ENCODE peak calls at places on chromosomes 7 and 10, in nine cellular contexts. One of them, this sample, is unnamed.

GRCh38 chr7:139721417-139721816 is 56.4 kb downstream of the HIPK2 start:
- DNase-seq in NCI-H1417: no peak
- DNase-seq in GM04504: no peak
- DNase-seq in stimulated activated CD8-positive, alpha-beta memory T cell treated with anti-CD3 and anti-CD28 coated beads, Interleukin-2, amount 100 ng/mL, for 48 hours: no peak
- DNase-seq in activated gamma-delta T cell treated with Interleukin-2 at 50 U/mL for 16 hours: no peak
- DNase-seq in iris pigment epithelial cell: no peak
- DNase-seq in stimulated activated CD4-positive, alpha-beta T cell treated with anti-CD3 and anti-CD28 coated beads, TNF-alpha, amount 100 ng/mL, for 1 hour: no peak
- DNase-seq in mammary epithelial cell: no peak
- DNase-seq in D721Med: no peak
- DNase-seq in this sample: no peak

GRCh38 chr7:17402628-17403278 is 104.3 kb downstream of the AHR start:
- DNase-seq in stimulated activated CD8-positive, alpha-beta memory T cell treated with anti-CD3 and anti-CD28 coated beads, Interleukin-2, amount 100 ng/mL, for 48 hours: no peak
- DNase-seq in mammary epithelial cell: no peak
- DNase-seq in GM04504: no peak
- DNase-seq in stimulated activated CD4-positive, alpha-beta T cell treated with anti-CD3 and anti-CD28 coated beads, TNF-alpha, amount 100 ng/mL, for 1 hour: no peak
- DNase-seq in activated gamma-delta T cell treated with Interleukin-2 at 50 U/mL for 16 hours: no peak
- DNase-seq in iris pigment epithelial cell: peak
- DNase-seq in NCI-H1417: no peak
- DNase-seq in D721Med: no peak
- DNase-seq in this sample: no peak

GRCh38 chr7:51315393-51316261 is 982 bp downstream of the COBL start:
- DNase-seq in iris pigment epithelial cell: peak
- DNase-seq in GM04504: no peak
- DNase-seq in D721Med: no peak
- DNase-seq in mammary epithelial cell: peak
- DNase-seq in activated gamma-delta T cell treated with Interleukin-2 at 50 U/mL for 16 hours: no peak
- DNase-seq in NCI-H1417: no peak
- DNase-seq in stimulated activated CD4-positive, alpha-beta T cell treated with anti-CD3 and anti-CD28 coated beads, TNF-alpha, amount 100 ng/mL, for 1 hour: no peak
- DNase-seq in stimulated activated CD8-positive, alpha-beta memory T cell treated with anti-CD3 and anti-CD28 coated beads, Interleukin-2, amount 100 ng/mL, for 48 hours: no peak
- DNase-seq in this sample: peak

GRCh38 chr10:48608926-48609325 is 4.1 kb upstream of the ARHGAP22 start:
- DNase-seq in iris pigment epithelial cell: no peak
- DNase-seq in D721Med: no peak
- DNase-seq in activated gamma-delta T cell treated with Interleukin-2 at 50 U/mL for 16 hours: no peak
- DNase-seq in mammary epithelial cell: no peak
- DNase-seq in NCI-H1417: no peak
- DNase-seq in stimulated activated CD4-positive, alpha-beta T cell treated with anti-CD3 and anti-CD28 coated beads, TNF-alpha, amount 100 ng/mL, for 1 hour: no peak
- DNase-seq in GM04504: peak
- DNase-seq in stimulated activated CD8-positive, alpha-beta memory T cell treated with anti-CD3 and anti-CD28 coated beads, Interleukin-2, amount 100 ng/mL, for 48 hours: no peak
- DNase-seq in this sample: peak

GRCh38 chr10:102752934-102753664 is 9.4 kb downstream of the WBP1L start:
- DNase-seq in stimulated activated CD4-positive, alpha-beta T cell treated with anti-CD3 and anti-CD28 coated beads, TNF-alpha, amount 100 ng/mL, for 1 hour: no peak
- DNase-seq in iris pigment epithelial cell: peak
- DNase-seq in mammary epithelial cell: peak
- DNase-seq in activated gamma-delta T cell treated with Interleukin-2 at 50 U/mL for 16 hours: no peak
- DNase-seq in stimulated activated CD8-positive, alpha-beta memory T cell treated with anti-CD3 and anti-CD28 coated beads, Interleukin-2, amount 100 ng/mL, for 48 hours: no peak
- DNase-seq in D721Med: no peak
- DNase-seq in GM04504: no peak
- DNase-seq in NCI-H1417: no peak
- DNase-seq in this sample: peak

GRCh38 chr10:89274928-89275327 is 23.4 kb upstream of the LIPA start:
- DNase-seq in mammary epithelial cell: peak
- DNase-seq in stimulated activated CD4-positive, alpha-beta T cell treated with anti-CD3 and anti-CD28 coated beads, TNF-alpha, amount 100 ng/mL, for 1 hour: no peak
- DNase-seq in iris pigment epithelial cell: peak
- DNase-seq in activated gamma-delta T cell treated with Interleukin-2 at 50 U/mL for 16 hours: no peak
- DNase-seq in NCI-H1417: no peak
- DNase-seq in D721Med: no peak
- DNase-seq in GM04504: no peak
- DNase-seq in stimulated activated CD8-positive, alpha-beta memory T cell treated with anti-CD3 and anti-CD28 coated beads, Interleukin-2, amount 100 ng/mL, for 48 hours: no peak
- DNase-seq in this sample: peak

GRCh38 chr7:84176716-84177115 is 17.9 kb downstream of the SEMA3A start:
- DNase-seq in NCI-H1417: peak
- DNase-seq in activated gamma-delta T cell treated with Interleukin-2 at 50 U/mL for 16 hours: no peak
- DNase-seq in D721Med: no peak
- DNase-seq in iris pigment epithelial cell: peak
- DNase-seq in stimulated activated CD4-positive, alpha-beta T cell treated with anti-CD3 and anti-CD28 coated beads, TNF-alpha, amount 100 ng/mL, for 1 hour: no peak
- DNase-seq in GM04504: no peak
- DNase-seq in mammary epithelial cell: peak
- DNase-seq in stimulated activated CD8-positive, alpha-beta memory T cell treated with anti-CD3 and anti-CD28 coated beads, Interleukin-2, amount 100 ng/mL, for 48 hours: no peak
- DNase-seq in this sample: peak

GRCh38 chr7:6398943-6399342 is 48.8 kb downstream of the DAGLB start:
- DNase-seq in stimulated activated CD4-positive, alpha-beta T cell treated with anti-CD3 and anti-CD28 coated beads, TNF-alpha, amount 100 ng/mL, for 1 hour: no peak
- DNase-seq in NCI-H1417: no peak
- DNase-seq in GM04504: no peak
- DNase-seq in D721Med: no peak
- DNase-seq in iris pigment epithelial cell: peak
- DNase-seq in stimulated activated CD8-positive, alpha-beta memory T cell treated with anti-CD3 and anti-CD28 coated beads, Interleukin-2, amount 100 ng/mL, for 48 hours: no peak
- DNase-seq in mammary epithelial cell: peak
- DNase-seq in activated gamma-delta T cell treated with Interleukin-2 at 50 U/mL for 16 hours: no peak
- DNase-seq in this sample: peak

GRCh38 chr7:106418526-106418925 is 133.7 kb upstream of the NAMPT start:
- DNase-seq in iris pigment epithelial cell: peak
- DNase-seq in NCI-H1417: no peak
- DNase-seq in stimulated activated CD4-positive, alpha-beta T cell treated with anti-CD3 and anti-CD28 coated beads, TNF-alpha, amount 100 ng/mL, for 1 hour: no peak
- DNase-seq in activated gamma-delta T cell treated with Interleukin-2 at 50 U/mL for 16 hours: no peak
- DNase-seq in D721Med: no peak
- DNase-seq in mammary epithelial cell: peak
- DNase-seq in stimulated activated CD8-positive, alpha-beta memory T cell treated with anti-CD3 and anti-CD28 coated beads, Interleukin-2, amount 100 ng/mL, for 48 hours: no peak
- DNase-seq in GM04504: no peak
- DNase-seq in this sample: no peak

GRCh38 chr7:20514364-20514763 is 101.1 kb upstream of the ABCB5 start:
- DNase-seq in D721Med: no peak
- DNase-seq in stimulated activated CD4-positive, alpha-beta T cell treated with anti-CD3 and anti-CD28 coated beads, TNF-alpha, amount 100 ng/mL, for 1 hour: no peak
- DNase-seq in mammary epithelial cell: peak
- DNase-seq in stimulated activated CD8-positive, alpha-beta memory T cell treated with anti-CD3 and anti-CD28 coated beads, Interleukin-2, amount 100 ng/mL, for 48 hours: no peak
- DNase-seq in activated gamma-delta T cell treated with Interleukin-2 at 50 U/mL for 16 hours: no peak
- DNase-seq in NCI-H1417: peak
- DNase-seq in GM04504: peak
- DNase-seq in iris pigment epithelial cell: peak
- DNase-seq in this sample: peak

GRCh38 chr10:35546824-35547225 is 58.3 kb upstream of the GJD4 start:
- DNase-seq in D721Med: no peak
- DNase-seq in mammary epithelial cell: peak
- DNase-seq in activated gamma-delta T cell treated with Interleukin-2 at 50 U/mL for 16 hours: no peak
- DNase-seq in stimulated activated CD4-positive, alpha-beta T cell treated with anti-CD3 and anti-CD28 coated beads, TNF-alpha, amount 100 ng/mL, for 1 hour: no peak
- DNase-seq in stimulated activated CD8-positive, alpha-beta memory T cell treated with anti-CD3 and anti-CD28 coated beads, Interleukin-2, amount 100 ng/mL, for 48 hours: no peak
- DNase-seq in NCI-H1417: no peak
- DNase-seq in iris pigment epithelial cell: peak
- DNase-seq in GM04504: peak
- DNase-seq in this sample: peak

GRCh38 chr7:32459767-32460166 is 30.4 kb downstream of the LSM5 start:
- DNase-seq in stimulated activated CD4-positive, alpha-beta T cell treated with anti-CD3 and anti-CD28 coated beads, TNF-alpha, amount 100 ng/mL, for 1 hour: no peak
- DNase-seq in mammary epithelial cell: no peak
- DNase-seq in NCI-H1417: no peak
- DNase-seq in stimulated activated CD8-positive, alpha-beta memory T cell treated with anti-CD3 and anti-CD28 coated beads, Interleukin-2, amount 100 ng/mL, for 48 hours: no peak
- DNase-seq in iris pigment epithelial cell: no peak
- DNase-seq in activated gamma-delta T cell treated with Interleukin-2 at 50 U/mL for 16 hours: no peak
- DNase-seq in GM04504: no peak
- DNase-seq in D721Med: no peak
- DNase-seq in this sample: no peak

GRCh38 chr10:132408367-132408781 is 11.4 kb downstream of the PWWP2B start:
- DNase-seq in iris pigment epithelial cell: no peak
- DNase-seq in D721Med: no peak
- DNase-seq in mammary epithelial cell: peak
- DNase-seq in activated gamma-delta T cell treated with Interleukin-2 at 50 U/mL for 16 hours: no peak
- DNase-seq in NCI-H1417: peak
- DNase-seq in stimulated activated CD4-positive, alpha-beta T cell treated with anti-CD3 and anti-CD28 coated beads, TNF-alpha, amount 100 ng/mL, for 1 hour: no peak
- DNase-seq in stimulated activated CD8-positive, alpha-beta memory T cell treated with anti-CD3 and anti-CD28 coated beads, Interleukin-2, amount 100 ng/mL, for 48 hours: no peak
- DNase-seq in GM04504: no peak
- DNase-seq in this sample: no peak

GRCh38 chr10:86439544-86439943 is 72.9 kb upstream of the GRID1 start:
- DNase-seq in stimulated activated CD8-positive, alpha-beta memory T cell treated with anti-CD3 and anti-CD28 coated beads, Interleukin-2, amount 100 ng/mL, for 48 hours: no peak
- DNase-seq in NCI-H1417: no peak
- DNase-seq in stimulated activated CD4-positive, alpha-beta T cell treated with anti-CD3 and anti-CD28 coated beads, TNF-alpha, amount 100 ng/mL, for 1 hour: no peak
- DNase-seq in activated gamma-delta T cell treated with Interleukin-2 at 50 U/mL for 16 hours: no peak
- DNase-seq in GM04504: peak
- DNase-seq in iris pigment epithelial cell: peak
- DNase-seq in mammary epithelial cell: peak
- DNase-seq in D721Med: no peak
- DNase-seq in this sample: peak

GRCh38 chr10:9299966-9300365 is 1245.5 kb downstream of the GATA3 start:
- DNase-seq in iris pigment epithelial cell: no peak
- DNase-seq in stimulated activated CD8-positive, alpha-beta memory T cell treated with anti-CD3 and anti-CD28 coated beads, Interleukin-2, amount 100 ng/mL, for 48 hours: no peak
- DNase-seq in NCI-H1417: no peak
- DNase-seq in D721Med: no peak
- DNase-seq in stimulated activated CD4-positive, alpha-beta T cell treated with anti-CD3 and anti-CD28 coated beads, TNF-alpha, amount 100 ng/mL, for 1 hour: no peak
- DNase-seq in GM04504: no peak
- DNase-seq in activated gamma-delta T cell treated with Interleukin-2 at 50 U/mL for 16 hours: no peak
- DNase-seq in mammary epithelial cell: peak
- DNase-seq in this sample: no peak

GRCh38 chr10:99520040-99520803 is 12.5 kb upstream of the NKX2-3 start:
- DNase-seq in iris pigment epithelial cell: no peak
- DNase-seq in mammary epithelial cell: no peak
- DNase-seq in activated gamma-delta T cell treated with Interleukin-2 at 50 U/mL for 16 hours: no peak
- DNase-seq in stimulated activated CD4-positive, alpha-beta T cell treated with anti-CD3 and anti-CD28 coated beads, TNF-alpha, amount 100 ng/mL, for 1 hour: no peak
- DNase-seq in GM04504: no peak
- DNase-seq in NCI-H1417: peak
- DNase-seq in D721Med: no peak
- DNase-seq in stimulated activated CD8-positive, alpha-beta memory T cell treated with anti-CD3 and anti-CD28 coated beads, Interleukin-2, amount 100 ng/mL, for 48 hours: no peak
- DNase-seq in this sample: no peak

GRCh38 chr10:103276251-103276936 is 544 bp upstream of the INA start:
- DNase-seq in stimulated activated CD4-positive, alpha-beta T cell treated with anti-CD3 and anti-CD28 coated beads, TNF-alpha, amount 100 ng/mL, for 1 hour: no peak
- DNase-seq in activated gamma-delta T cell treated with Interleukin-2 at 50 U/mL for 16 hours: no peak
- DNase-seq in stimulated activated CD8-positive, alpha-beta memory T cell treated with anti-CD3 and anti-CD28 coated beads, Interleukin-2, amount 100 ng/mL, for 48 hours: no peak
- DNase-seq in GM04504: no peak
- DNase-seq in D721Med: no peak
- DNase-seq in NCI-H1417: no peak
- DNase-seq in mammary epithelial cell: no peak
- DNase-seq in iris pigment epithelial cell: no peak
- DNase-seq in this sample: no peak

GRCh38 chr7:155863721-155864151 is 51.5 kb upstream of the SHH start:
- DNase-seq in stimulated activated CD8-positive, alpha-beta memory T cell treated with anti-CD3 and anti-CD28 coated beads, Interleukin-2, amount 100 ng/mL, for 48 hours: no peak
- DNase-seq in GM04504: no peak
- DNase-seq in stimulated activated CD4-positive, alpha-beta T cell treated with anti-CD3 and anti-CD28 coated beads, TNF-alpha, amount 100 ng/mL, for 1 hour: no peak
- DNase-seq in NCI-H1417: no peak
- DNase-seq in D721Med: no peak
- DNase-seq in activated gamma-delta T cell treated with Interleukin-2 at 50 U/mL for 16 hours: no peak
- DNase-seq in iris pigment epithelial cell: no peak
- DNase-seq in mammary epithelial cell: no peak
- DNase-seq in this sample: no peak

GRCh38 chr10:126171555-126171954 is 216.7 kb downstream of the ADAM12 start:
- DNase-seq in activated gamma-delta T cell treated with Interleukin-2 at 50 U/mL for 16 hours: no peak
- DNase-seq in stimulated activated CD4-positive, alpha-beta T cell treated with anti-CD3 and anti-CD28 coated beads, TNF-alpha, amount 100 ng/mL, for 1 hour: no peak
- DNase-seq in mammary epithelial cell: no peak
- DNase-seq in stimulated activated CD8-positive, alpha-beta memory T cell treated with anti-CD3 and anti-CD28 coated beads, Interleukin-2, amount 100 ng/mL, for 48 hours: no peak
- DNase-seq in NCI-H1417: no peak
- DNase-seq in iris pigment epithelial cell: peak
- DNase-seq in D721Med: no peak
- DNase-seq in GM04504: peak
- DNase-seq in this sample: peak

GRCh38 chr7:108135446-108136190 is 5.5 kb upstream of the LAMB4 start:
- DNase-seq in iris pigment epithelial cell: no peak
- DNase-seq in D721Med: no peak
- DNase-seq in GM04504: no peak
- DNase-seq in activated gamma-delta T cell treated with Interleukin-2 at 50 U/mL for 16 hours: peak
- DNase-seq in mammary epithelial cell: no peak
- DNase-seq in stimulated activated CD4-positive, alpha-beta T cell treated with anti-CD3 and anti-CD28 coated beads, TNF-alpha, amount 100 ng/mL, for 1 hour: no peak
- DNase-seq in NCI-H1417: no peak
- DNase-seq in stimulated activated CD8-positive, alpha-beta memory T cell treated with anti-CD3 and anti-CD28 coated beads, Interleukin-2, amount 100 ng/mL, for 48 hours: peak
- DNase-seq in this sample: no peak

GRCh38 chr7:117427258-117427701 is at the start of gene ASZ1:
- DNase-seq in stimulated activated CD8-positive, alpha-beta memory T cell treated with anti-CD3 and anti-CD28 coated beads, Interleukin-2, amount 100 ng/mL, for 48 hours: no peak
- DNase-seq in activated gamma-delta T cell treated with Interleukin-2 at 50 U/mL for 16 hours: no peak
- DNase-seq in mammary epithelial cell: no peak
- DNase-seq in NCI-H1417: no peak
- DNase-seq in D721Med: no peak
- DNase-seq in stimulated activated CD4-positive, alpha-beta T cell treated with anti-CD3 and anti-CD28 coated beads, TNF-alpha, amount 100 ng/mL, for 1 hour: no peak
- DNase-seq in iris pigment epithelial cell: no peak
- DNase-seq in GM04504: no peak
- DNase-seq in this sample: no peak

GRCh38 chr7:150421831-150422230 is 28.6 kb upstream of the GIMAP8 start:
- DNase-seq in activated gamma-delta T cell treated with Interleukin-2 at 50 U/mL for 16 hours: no peak
- DNase-seq in mammary epithelial cell: no peak
- DNase-seq in GM04504: no peak
- DNase-seq in D721Med: no peak
- DNase-seq in iris pigment epithelial cell: no peak
- DNase-seq in stimulated activated CD4-positive, alpha-beta T cell treated with anti-CD3 and anti-CD28 coated beads, TNF-alpha, amount 100 ng/mL, for 1 hour: no peak
- DNase-seq in stimulated activated CD8-positive, alpha-beta memory T cell treated with anti-CD3 and anti-CD28 coated beads, Interleukin-2, amount 100 ng/mL, for 48 hours: no peak
- DNase-seq in NCI-H1417: no peak
- DNase-seq in this sample: no peak

GRCh38 chr7:16509829-16510228 is 16.8 kb upstream of the LRRC72 start:
- DNase-seq in NCI-H1417: no peak
- DNase-seq in activated gamma-delta T cell treated with Interleukin-2 at 50 U/mL for 16 hours: no peak
- DNase-seq in stimulated activated CD4-positive, alpha-beta T cell treated with anti-CD3 and anti-CD28 coated beads, TNF-alpha, amount 100 ng/mL, for 1 hour: no peak
- DNase-seq in D721Med: no peak
- DNase-seq in GM04504: no peak
- DNase-seq in stimulated activated CD8-positive, alpha-beta memory T cell treated with anti-CD3 and anti-CD28 coated beads, Interleukin-2, amount 100 ng/mL, for 48 hours: no peak
- DNase-seq in iris pigment epithelial cell: no peak
- DNase-seq in mammary epithelial cell: no peak
- DNase-seq in this sample: no peak

GRCh38 chr7:24239260-24239659 is 44.7 kb upstream of the NPY start:
- DNase-seq in GM04504: no peak
- DNase-seq in NCI-H1417: no peak
- DNase-seq in D721Med: no peak
- DNase-seq in mammary epithelial cell: no peak
- DNase-seq in iris pigment epithelial cell: no peak
- DNase-seq in activated gamma-delta T cell treated with Interleukin-2 at 50 U/mL for 16 hours: no peak
- DNase-seq in stimulated activated CD8-positive, alpha-beta memory T cell treated with anti-CD3 and anti-CD28 coated beads, Interleukin-2, amount 100 ng/mL, for 48 hours: no peak
- DNase-seq in stimulated activated CD4-positive, alpha-beta T cell treated with anti-CD3 and anti-CD28 coated beads, TNF-alpha, amount 100 ng/mL, for 1 hour: no peak
- DNase-seq in this sample: no peak

GRCh38 chr7:28726563-28726962 is 231.6 kb downstream of the TRIL start:
- DNase-seq in iris pigment epithelial cell: no peak
- DNase-seq in activated gamma-delta T cell treated with Interleukin-2 at 50 U/mL for 16 hours: no peak
- DNase-seq in stimulated activated CD4-positive, alpha-beta T cell treated with anti-CD3 and anti-CD28 coated beads, TNF-alpha, amount 100 ng/mL, for 1 hour: no peak
- DNase-seq in mammary epithelial cell: no peak
- DNase-seq in stimulated activated CD8-positive, alpha-beta memory T cell treated with anti-CD3 and anti-CD28 coated beads, Interleukin-2, amount 100 ng/mL, for 48 hours: no peak
- DNase-seq in GM04504: no peak
- DNase-seq in D721Med: no peak
- DNase-seq in NCI-H1417: peak
- DNase-seq in this sample: peak

GRCh38 chr7:44145969-44146897 is 5.1 kb upstream of the MYL7 start:
- DNase-seq in mammary epithelial cell: no peak
- DNase-seq in NCI-H1417: no peak
- DNase-seq in stimulated activated CD4-positive, alpha-beta T cell treated with anti-CD3 and anti-CD28 coated beads, TNF-alpha, amount 100 ng/mL, for 1 hour: peak
- DNase-seq in activated gamma-delta T cell treated with Interleukin-2 at 50 U/mL for 16 hours: peak
- DNase-seq in D721Med: no peak
- DNase-seq in GM04504: no peak
- DNase-seq in stimulated activated CD8-positive, alpha-beta memory T cell treated with anti-CD3 and anti-CD28 coated beads, Interleukin-2, amount 100 ng/mL, for 48 hours: peak
- DNase-seq in iris pigment epithelial cell: peak
- DNase-seq in this sample: peak

GRCh38 chr7:75584385-75584784 is 92.3 kb downstream of the SPDYE5 start:
- DNase-seq in mammary epithelial cell: no peak
- DNase-seq in stimulated activated CD4-positive, alpha-beta T cell treated with anti-CD3 and anti-CD28 coated beads, TNF-alpha, amount 100 ng/mL, for 1 hour: no peak
- DNase-seq in D721Med: no peak
- DNase-seq in stimulated activated CD8-positive, alpha-beta memory T cell treated with anti-CD3 and anti-CD28 coated beads, Interleukin-2, amount 100 ng/mL, for 48 hours: no peak
- DNase-seq in activated gamma-delta T cell treated with Interleukin-2 at 50 U/mL for 16 hours: no peak
- DNase-seq in GM04504: no peak
- DNase-seq in iris pigment epithelial cell: no peak
- DNase-seq in NCI-H1417: no peak
- DNase-seq in this sample: no peak

GRCh38 chr7:55535637-55536016 is 36.7 kb downstream of the VOPP1 start:
- DNase-seq in D721Med: no peak
- DNase-seq in GM04504: no peak
- DNase-seq in mammary epithelial cell: no peak
- DNase-seq in iris pigment epithelial cell: no peak
- DNase-seq in stimulated activated CD4-positive, alpha-beta T cell treated with anti-CD3 and anti-CD28 coated beads, TNF-alpha, amount 100 ng/mL, for 1 hour: no peak
- DNase-seq in activated gamma-delta T cell treated with Interleukin-2 at 50 U/mL for 16 hours: no peak
- DNase-seq in NCI-H1417: no peak
- DNase-seq in stimulated activated CD8-positive, alpha-beta memory T cell treated with anti-CD3 and anti-CD28 coated beads, Interleukin-2, amount 100 ng/mL, for 48 hours: no peak
- DNase-seq in this sample: no peak

GRCh38 chr10:35928017-35928619 is 286.0 kb upstream of the FZD8 start:
- DNase-seq in activated gamma-delta T cell treated with Interleukin-2 at 50 U/mL for 16 hours: no peak
- DNase-seq in GM04504: no peak
- DNase-seq in stimulated activated CD4-positive, alpha-beta T cell treated with anti-CD3 and anti-CD28 coated beads, TNF-alpha, amount 100 ng/mL, for 1 hour: no peak
- DNase-seq in NCI-H1417: no peak
- DNase-seq in D721Med: no peak
- DNase-seq in mammary epithelial cell: peak
- DNase-seq in iris pigment epithelial cell: no peak
- DNase-seq in stimulated activated CD8-positive, alpha-beta memory T cell treated with anti-CD3 and anti-CD28 coated beads, Interleukin-2, amount 100 ng/mL, for 48 hours: no peak
- DNase-seq in this sample: no peak

GRCh38 chr10:113362645-113363091 is 190.2 kb upstream of the HABP2 start:
- DNase-seq in NCI-H1417: no peak
- DNase-seq in D721Med: no peak
- DNase-seq in mammary epithelial cell: peak
- DNase-seq in stimulated activated CD4-positive, alpha-beta T cell treated with anti-CD3 and anti-CD28 coated beads, TNF-alpha, amount 100 ng/mL, for 1 hour: no peak
- DNase-seq in GM04504: peak
- DNase-seq in stimulated activated CD8-positive, alpha-beta memory T cell treated with anti-CD3 and anti-CD28 coated beads, Interleukin-2, amount 100 ng/mL, for 48 hours: no peak
- DNase-seq in activated gamma-delta T cell treated with Interleukin-2 at 50 U/mL for 16 hours: no peak
- DNase-seq in iris pigment epithelial cell: peak
- DNase-seq in this sample: peak

GRCh38 chr7:71308105-71308504 is 176.2 kb downstream of the GALNT17 start:
- DNase-seq in activated gamma-delta T cell treated with Interleukin-2 at 50 U/mL for 16 hours: no peak
- DNase-seq in NCI-H1417: no peak
- DNase-seq in mammary epithelial cell: no peak
- DNase-seq in iris pigment epithelial cell: peak
- DNase-seq in GM04504: no peak
- DNase-seq in D721Med: no peak
- DNase-seq in stimulated activated CD8-positive, alpha-beta memory T cell treated with anti-CD3 and anti-CD28 coated beads, Interleukin-2, amount 100 ng/mL, for 48 hours: no peak
- DNase-seq in stimulated activated CD4-positive, alpha-beta T cell treated with anti-CD3 and anti-CD28 coated beads, TNF-alpha, amount 100 ng/mL, for 1 hour: no peak
- DNase-seq in this sample: no peak